ENCODE peak calls at places on chromosome 20, in five cellular contexts. N, Z, R, A and Q are unnamed samples.
A peak's percentile ranks its signal among the peaks of the same experiment; 100 is the strongest.

GRCh38 chr20:14712302-14712739 is 374.9 kb upstream of the FLRT3 start:
- DNase-seq in R (no peak), A (no peak), Z (no peak), N (peak; percentile 35), Q (no peak)

GRCh38 chr20:58664883-58665282 is 13.8 kb downstream of the STX16 start:
- DNase-seq in A (no peak), R (no peak), N (no peak), Z (no peak), Q (no peak)

GRCh38 chr20:2297352-2297717 is 1.5 kb downstream of the TGM3 start:
- DNase-seq in A (no peak), R (no peak), Z (no peak), N (no peak), Q (no peak)

GRCh38 chr20:39851459-39851858 is 837.6 kb downstream of the MAFB start:
- DNase-seq in R (no peak), N (peak; percentile 27), A (no peak), Z (no peak), Q (no peak)

GRCh38 chr20:33299111-33299603 is 16.1 kb downstream of the BPIFB1 start:
- DNase-seq in R (peak; percentile 22), N (peak; percentile 65), A (peak; percentile 41), Z (no peak), Q (peak; percentile 52)

GRCh38 chr20:47662483-47663353 is 122.6 kb downstream of the SULF2 start:
- DNase-seq in A (no peak), N (no peak), R (no peak), Z (no peak), Q (no peak)

GRCh38 chr20:57785720-57786119 is 75.9 kb upstream of the PMEPA1 start:
- DNase-seq in N (no peak), Z (no peak), A (no peak), R (no peak), Q (no peak)

GRCh38 chr20:59977086-59977485 is 18.9 kb downstream of the CDH26 start:
- DNase-seq in A (no peak), N (no peak), Z (no peak), R (no peak), Q (peak; percentile 16)

GRCh38 chr20:46512943-46513844 is at the start of gene ZNF334:
- DNase-seq in A (no peak), N (peak; percentile 71), R (peak; percentile 33), Z (no peak), Q (peak; percentile 65)

GRCh38 chr20:1402149-1402548 is 9.3 kb upstream of the FKBP1A start:
- DNase-seq in N (peak; percentile 67), Z (no peak), R (no peak), A (no peak), Q (no peak)

GRCh38 chr20:45704969-45705637 is at the start of gene WFDC10B:
- DNase-seq in Z (no peak), N (no peak), R (no peak), A (no peak), Q (no peak)

GRCh38 chr20:11136691-11137090 is 462.9 kb upstream of the JAG1 start:
- DNase-seq in Z (no peak), N (no peak), A (no peak), R (no peak), Q (no peak)

GRCh38 chr20:10658051-10658823 is 15.6 kb downstream of the JAG1 start:
- DNase-seq in R (no peak), A (no peak), Z (no peak), N (no peak), Q (no peak)

GRCh38 chr20:32989507-32990283 is 14.5 kb downstream of the SUN5 start:
- DNase-seq in A (no peak), Z (no peak), R (no peak), N (no peak), Q (no peak)

GRCh38 chr20:51624157-51624731 is 81.7 kb upstream of the NFATC2 start:
- DNase-seq in Z (no peak), R (peak; percentile 18), A (peak; percentile 18), N (peak; percentile 76), Q (peak; percentile 14)

GRCh38 chr20:43379239-43379917 is 78.3 kb upstream of the SRSF6 start:
- DNase-seq in R (no peak), Z (no peak), N (peak; percentile 91), A (no peak), Q (no peak)

GRCh38 chr20:46308258-46309157 is at the start of gene CDH22:
- DNase-seq in A (no peak), Z (no peak), R (no peak), N (peak; percentile 52), Q (peak; percentile 39)

GRCh38 chr20:23008673-23009072 is 26.4 kb upstream of the SSTR4 start:
- DNase-seq in Z (no peak), N (no peak), A (no peak), R (no peak), Q (no peak)

GRCh38 chr20:22921595-22922421 is 113.3 kb upstream of the SSTR4 start:
- DNase-seq in R (no peak), Z (no peak), N (peak; percentile 81), A (no peak), Q (no peak)

GRCh38 chr20:51014797-51015722 is 7.8 kb downstream of the KCNG1 start:
- DNase-seq in A (no peak), R (no peak), Z (no peak), N (peak; percentile 76), Q (peak; percentile 8)

GRCh38 chr20:8304124-8304800 is 172.2 kb downstream of the PLCB1 start:
- DNase-seq in Z (no peak), A (no peak), N (no peak), R (no peak), Q (no peak)

GRCh38 chr20:48157970-48158369 is 372.7 kb upstream of the SULF2 start:
- DNase-seq in Z (no peak), A (no peak), R (no peak), N (peak; percentile 70), Q (no peak)

GRCh38 chr20:19327401-19327800 is 115.0 kb downstream of the SLC24A3 start:
- DNase-seq in N (no peak), R (no peak), Z (no peak), A (no peak), Q (no peak)

GRCh38 chr20:18679020-18679419 is 91.2 kb downstream of the DTD1 start:
- DNase-seq in A (no peak), R (no peak), N (peak; percentile 14), Z (no peak), Q (no peak)

GRCh38 chr20:8787090-8787489 is 281.8 kb upstream of the PLCB4 start:
- DNase-seq in A (no peak), N (no peak), Z (no peak), R (no peak), Q (no peak)

GRCh38 chr20:24017160-24017761 is 28.7 kb upstream of the GGTLC1 start:
- DNase-seq in N (peak; percentile 18), Z (no peak), R (no peak), A (no peak), Q (no peak)

GRCh38 chr20:57686931-57687652 is 22.7 kb downstream of the PMEPA1 start:
- DNase-seq in A (no peak), R (no peak), Z (no peak), N (no peak), Q (no peak)

GRCh38 chr20:53291548-53291947 is 302.1 kb downstream of the ZNF217 start:
- DNase-seq in Z (no peak), R (no peak), A (no peak), N (no peak), Q (no peak)

GRCh38 chr20:62117658-62118057 is 4.6 kb upstream of the LSM14B start:
- DNase-seq in A (peak; percentile 81), N (no peak), Z (no peak), R (no peak), Q (no peak)

GRCh38 chr20:21968486-21968885 is 263.0 kb downstream of the PAX1 start:
- DNase-seq in N (no peak), A (no peak), Z (no peak), R (no peak), Q (no peak)

GRCh38 chr20:33282991-33283555 is at the start of gene BPIFB1:
- DNase-seq in R (no peak), N (no peak), A (no peak), Z (no peak), Q (no peak)

GRCh38 chr20:11247059-11247630 is 573.3 kb upstream of the JAG1 start:
- DNase-seq in N (no peak), R (no peak), A (no peak), Z (no peak), Q (no peak)

GRCh38 chr20:50844430-50845100 is 49.7 kb downstream of the BCAS4 start:
- DNase-seq in A (no peak), Z (no peak), R (no peak), N (peak; percentile 91), Q (no peak)

GRCh38 chr20:54267510-54268003 is 59.7 kb downstream of the PFDN4 start:
- DNase-seq in Z (no peak), R (no peak), N (peak; percentile 32), A (no peak), Q (no peak)

DNA sequence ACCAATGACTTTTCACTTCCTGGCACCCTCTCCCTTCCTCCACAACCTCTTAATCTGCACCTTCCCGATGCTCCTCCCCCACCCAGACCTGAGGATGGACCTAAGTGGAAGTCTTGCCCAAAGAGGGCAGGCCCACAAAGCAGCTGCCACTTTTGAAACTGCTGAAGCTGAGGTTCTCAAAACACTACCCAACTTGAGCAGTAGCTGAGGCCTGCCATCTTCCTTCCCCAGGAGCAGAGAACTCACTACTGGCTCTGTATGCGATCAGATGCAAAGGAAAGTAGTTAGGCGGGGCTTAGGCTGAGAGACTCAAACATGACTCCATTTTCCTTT is 1.5 kb downstream of the HM13 start:
- DNase-seq in N (no peak), R (no peak), A (no peak), Z (no peak), Q (no peak)
- H3K27ac ChIP-seq in N (no peak overlapping the region), R (peak overlapping the region; percentile 6), A (no peak overlapping the region), Z (no peak overlapping the region), Q (no peak overlapping the region)

DNA sequence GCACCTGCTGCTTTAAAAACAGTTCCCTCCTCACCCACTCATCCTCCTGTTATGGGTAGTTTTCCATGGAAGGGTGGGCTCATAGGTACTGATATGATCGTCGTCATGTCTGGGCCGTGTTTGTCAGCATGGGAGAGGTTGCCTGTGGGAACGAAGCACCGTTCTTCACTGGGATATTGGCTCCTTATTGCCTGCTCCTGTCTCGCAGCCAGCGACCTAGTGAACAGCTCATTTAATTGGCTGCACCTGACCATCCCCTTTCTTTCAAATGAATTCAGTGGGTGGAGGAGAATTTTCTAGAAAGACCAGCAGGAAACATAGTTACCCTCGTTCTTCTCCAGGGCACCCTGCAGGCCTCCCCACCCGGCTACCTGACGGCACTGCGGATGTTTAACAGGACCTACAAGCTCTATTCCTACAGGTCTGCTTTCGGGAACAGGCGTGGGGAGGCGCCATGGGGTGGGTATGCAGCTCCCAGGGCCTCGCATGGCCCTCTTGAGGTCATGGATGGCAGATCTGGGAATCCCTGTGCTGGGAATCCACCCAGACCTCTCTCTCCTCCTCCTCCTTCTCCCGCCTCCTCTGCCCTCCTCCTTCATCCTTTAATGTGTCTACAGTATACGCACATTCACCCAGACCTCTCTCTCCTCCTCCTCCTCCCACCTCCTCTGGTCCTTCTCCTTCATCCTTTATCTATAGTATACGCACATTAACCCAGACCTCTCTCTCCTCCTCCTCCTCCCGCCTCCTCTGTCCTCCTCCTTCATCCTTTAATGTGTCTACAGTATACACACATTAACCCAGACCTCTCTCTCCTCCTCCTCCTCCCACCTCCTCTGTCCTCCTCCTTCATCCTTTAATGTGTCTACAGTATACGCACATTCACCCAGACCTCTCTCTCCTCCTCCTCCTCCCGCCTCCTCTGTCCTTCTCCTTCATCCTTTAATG is 21.9 kb downstream of the ENTPD6 start:
- DNase-seq in A (no peak), R (no peak), Z (no peak), N (no peak), Q (no peak)
- H3K27ac ChIP-seq in A (no peak overlapping the region), R (no peak overlapping the region), Z (peak overlapping the region; percentile 44), N (no peak overlapping the region), Q (no peak overlapping the region)

GRCh38 chr20:38094373-38094775 is 60.8 kb downstream of the RPRD1B start:
- DNase-seq in A (no peak), R (peak; percentile 41), Z (no peak), N (peak; percentile 71), Q (no peak)
- H3K27ac ChIP-seq in A (no peak overlapping the region), R (no peak overlapping the region), Z (no peak overlapping the region), N (peak overlapping the region; percentile 8), Q (no peak overlapping the region)

GRCh38 chr20:31547720-31548298 is 33.6 kb downstream of the HM13 start:
- DNase-seq in A (no peak), N (no peak), R (no peak), Z (no peak), Q (no peak)
- H3K27ac ChIP-seq in A (peak overlapping the region; percentile 80), N (peak overlapping the region; percentile 96), R (peak overlapping the region; percentile 64), Z (peak overlapping the region; percentile 90), Q (no peak overlapping the region)